ENCODE peak calls at places on chromosomes 11 and 22, in seven cellular contexts. Y, I, S, K, U, T and P are unnamed samples.

GRCh38 chr22:29275167-29275566 is 7.1 kb downstream of the EWSR1 start:
- DNase-seq in Y (no peak), I (no peak), S (no peak), K (no peak), U (no peak), T (no peak), P (no peak)

GRCh38 chr11:106447631-106448191 is 370.2 kb downstream of the AASDHPPT start:
- DNase-seq in Y (no peak), I (no peak), S (no peak), K (no peak), U (no peak), T (no peak), P (no peak)

GRCh38 chr11:68996376-68997123 is 15.8 kb upstream of the MRGPRD start:
- DNase-seq in Y (no peak), I (peak), S (peak), K (peak), U (no peak), T (no peak), P (no peak)

GRCh38 chr11:27456140-27456801 is 16.3 kb downstream of the LGR4 start:
- DNase-seq in Y (no peak), I (no peak), S (no peak), K (no peak), U (no peak), T (no peak), P (no peak)

GRCh38 chr11:34240150-34240494 is 117.7 kb downstream of the ABTB2 start:
- DNase-seq in Y (no peak), I (no peak), S (peak), K (no peak), U (no peak), T (no peak), P (no peak)

GRCh38 chr11:96033054-96033453 is 109.1 kb upstream of the MTMR2 start:
- DNase-seq in Y (no peak), I (no peak), S (no peak), K (no peak), U (no peak), T (no peak), P (no peak)

GRCh38 chr22:45975266-45976161 is 1.4 kb downstream of the WNT7B start:
- DNase-seq in Y (no peak), I (no peak), S (no peak), K (no peak), U (no peak), T (no peak), P (no peak)

GRCh38 chr11:9716275-9717039 is 52.6 kb downstream of the SWAP70 start:
- DNase-seq in Y (peak), I (no peak), S (no peak), K (no peak), U (no peak), T (peak), P (peak)

GRCh38 chr22:37207981-37208380 is 4.3 kb downstream of the SSTR3 start:
- DNase-seq in Y (no peak), I (no peak), S (no peak), K (peak), U (no peak), T (no peak), P (no peak)

GRCh38 chr11:115872418-115872817 is 368.2 kb upstream of the CADM1 start:
- DNase-seq in Y (no peak), I (no peak), S (no peak), K (no peak), U (no peak), T (peak), P (no peak)

GRCh38 chr22:47064016-47064415 is 301.6 kb downstream of the TBC1D22A start:
- DNase-seq in Y (no peak), I (no peak), S (no peak), K (peak), U (no peak), T (no peak), P (no peak)

GRCh38 chr11:62504158-62504973 is 42.2 kb downstream of the AHNAK start:
- DNase-seq in Y (no peak), I (no peak), S (no peak), K (no peak), U (no peak), T (no peak), P (no peak)
- H3K27ac ChIP-seq in Y (no peak), I (no peak), S (no peak), K (no peak), U (no peak), T (no peak), P (no peak)

DNA sequence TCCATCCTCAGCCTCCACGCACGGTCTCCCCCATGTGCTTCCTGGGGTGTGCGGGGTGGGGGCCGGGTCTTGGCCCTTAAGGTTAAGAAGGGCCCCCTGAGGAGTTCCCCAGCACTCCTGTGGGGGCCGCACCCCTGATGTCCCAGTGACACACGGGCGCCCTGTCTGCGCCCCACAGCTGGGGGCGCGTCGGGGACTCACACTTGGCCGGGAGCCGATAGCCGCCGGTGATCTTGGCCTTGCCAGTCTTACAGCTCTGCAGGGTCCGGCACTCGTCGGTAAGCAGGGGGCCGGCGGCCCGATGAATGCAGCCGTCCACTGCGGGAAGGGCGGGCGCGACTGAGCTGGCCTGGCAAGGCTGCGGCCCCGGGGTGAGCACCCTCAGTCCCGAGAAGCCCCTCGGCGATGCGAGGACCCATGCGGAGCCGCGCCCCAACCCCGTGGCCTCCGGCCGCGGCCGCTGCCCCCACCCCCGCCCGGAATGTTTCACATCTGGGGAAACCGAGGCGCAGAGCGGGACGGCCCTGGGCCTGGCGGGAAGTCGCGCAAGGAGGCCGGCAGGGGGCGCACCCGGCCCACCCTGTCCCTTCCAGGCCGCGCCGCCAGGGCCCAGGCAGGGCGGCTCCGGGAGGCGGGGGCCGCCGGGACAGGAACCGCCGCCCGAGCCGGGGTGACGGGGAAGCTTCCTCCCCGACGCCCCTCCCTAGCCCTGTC is 13.9 kb downstream of the OTUB1 start:
- DNase-seq in Y (peak), I (peak), S (no peak), K (peak), U (peak), T (peak), P (peak)
- TF ChIP-seq CTCF in Y (peak), I (peak), S (peak), K (peak), U (peak), T (peak), P (peak)

GRCh38 chr11:12007769-12008737 is at the start of gene DKK3:
- DNase-seq in Y (peak), I (peak), S (no peak), K (no peak), U (no peak), T (no peak), P (no peak)
- H3K27ac ChIP-seq in Y (peak), I (peak), S (peak), K (peak), U (no peak), T (no peak), P (no peak)

GRCh38 chr22:30361916-30362631 is 5.3 kb downstream of the CCDC157 start:
- DNase-seq in Y (no peak), I (no peak), S (no peak), K (no peak), U (no peak), T (no peak), P (no peak)

GRCh38 chr22:30351226-30351625 is 5.5 kb downstream of the SF3A1 start:
- DNase-seq in Y (peak), I (no peak), S (no peak), K (no peak), U (no peak), T (no peak), P (no peak)

GRCh38 chr22:30354644-30355043 is 2.0 kb downstream of the SF3A1 start:
- DNase-seq in Y (no peak), I (no peak), S (no peak), K (no peak), U (no peak), T (no peak), P (no peak)

GRCh38 chr22:30357650-30358215 is 926 bp downstream of the CCDC157 start:
- DNase-seq in Y (no peak), I (no peak), S (no peak), K (no peak), U (no peak), T (no peak), P (no peak)

DNA sequence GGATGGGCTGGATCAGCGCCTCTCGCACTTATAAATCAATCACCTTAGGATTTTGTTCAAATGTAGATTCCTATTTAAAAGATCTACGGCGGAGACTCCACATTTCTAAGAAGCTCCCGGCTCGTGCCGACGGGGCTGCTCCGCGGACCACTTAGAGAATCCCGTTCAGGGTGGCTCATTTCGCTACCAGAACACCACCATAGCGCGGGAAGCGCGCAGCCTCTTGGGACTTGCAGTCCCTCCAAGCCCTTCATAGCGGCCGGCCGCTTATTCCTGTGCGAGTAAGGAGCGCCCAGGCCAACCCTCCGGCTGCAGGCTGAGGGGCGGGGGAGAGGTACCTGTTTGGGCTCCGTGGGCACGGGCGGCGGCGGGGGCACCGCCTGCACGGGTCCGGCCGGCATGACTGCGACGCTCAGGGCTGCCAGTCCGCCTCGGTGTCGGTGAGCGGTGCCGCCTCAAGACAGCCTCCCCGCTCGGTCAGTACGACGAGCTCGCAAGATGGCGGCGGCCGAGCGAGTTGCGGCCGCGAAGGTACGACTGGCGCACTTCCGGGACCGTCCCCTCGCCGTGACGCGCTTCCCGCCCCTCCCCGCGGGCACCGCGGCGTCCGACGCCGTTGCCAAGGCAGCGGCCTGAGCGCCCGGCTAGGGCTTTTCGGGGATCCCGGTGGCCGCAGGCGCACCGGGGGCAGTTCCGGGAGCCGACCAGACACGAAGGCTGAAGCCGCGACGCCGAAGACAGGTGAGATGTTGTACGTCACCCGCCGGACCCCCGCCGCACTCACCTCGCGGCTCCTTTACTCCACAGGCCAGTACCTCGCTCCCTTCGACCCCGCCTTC is at the start of the genes CCDC157 and SF3A1:
- DNase-seq in Y (peak), I (peak), S (peak), K (peak), U (peak), T (peak), P (peak)
- TF ChIP-seq CTCF in Y (no peak), I (peak), S (no peak), K (no peak), U (no peak), T (no peak), P (no peak)

GRCh38 chr11:114172055-114172861 is 112.7 kb downstream of the ZBTB16 start:
- DNase-seq in Y (no peak), I (no peak), S (no peak), K (no peak), U (no peak), T (no peak), P (no peak)

GRCh38 chr11:114171257-114172054 is 111.9 kb downstream of the ZBTB16 start:
- DNase-seq in Y (peak), I (no peak), S (peak), K (peak), U (no peak), T (no peak), P (no peak)

GRCh38 chr11:114169321-114169749 is 109.8 kb downstream of the ZBTB16 start:
- DNase-seq in Y (peak), I (no peak), S (no peak), K (no peak), U (no peak), T (no peak), P (no peak)

GRCh38 chr11:114168691-114169090 is 109.2 kb downstream of the ZBTB16 start:
- DNase-seq in Y (no peak), I (no peak), S (no peak), K (no peak), U (no peak), T (peak), P (no peak)

GRCh38 chr11:114170226-114170625 is 110.7 kb downstream of the ZBTB16 start:
- DNase-seq in Y (no peak), I (no peak), S (no peak), K (no peak), U (no peak), T (no peak), P (no peak)
- H3K27ac ChIP-seq in Y (no peak), I (peak), S (peak), K (no peak), U (no peak), T (no peak), P (no peak)

DNA sequence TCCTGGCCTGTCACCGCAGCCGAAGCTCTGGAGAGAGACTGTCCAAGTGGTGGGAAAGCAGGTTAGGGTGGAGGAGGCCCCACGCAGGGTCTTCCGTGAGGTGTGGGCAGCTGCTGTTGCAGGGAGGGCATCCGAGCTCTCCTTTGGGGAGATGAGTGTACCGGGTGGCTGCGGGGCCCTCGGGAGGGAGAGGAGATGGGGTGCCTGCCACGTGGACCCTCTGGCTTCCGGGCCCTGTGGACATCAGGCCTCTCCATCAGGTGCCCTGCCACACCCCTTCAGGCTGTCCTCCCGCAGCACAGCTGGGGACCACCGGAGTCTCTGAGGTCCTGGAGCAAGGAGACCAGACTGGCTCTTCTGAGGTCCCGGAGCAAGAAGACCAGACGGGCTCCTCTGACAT is 1.7 kb downstream of the PTDSS2 start:
- DNase-seq in Y (no peak), I (no peak), S (no peak), K (no peak), U (no peak), T (no peak), P (no peak)
- TF ChIP-seq CTCF in Y (no peak), I (no peak), S (no peak), K (no peak), U (no peak), T (no peak), P (no peak)